ENCODE peak calls at places on chromosomes 4 and X, in ten cellular contexts. L, P, Z, C, D, W, U, V, E and T are unnamed samples.

GRCh38 chrX:7088968-7089615 is 58.4 kb upstream of the STS start:
- DNase-seq in C (no peak), Z (peak), V (peak), U (no peak), D (peak), E (peak), P (peak), W (peak), L (peak), T (no peak)

GRCh38 chr4:153931804-153932203 is 142.9 kb upstream of the SFRP2 start:
- DNase-seq in W (no peak), D (no peak), P (no peak), L (no peak), Z (no peak), U (peak), E (no peak), V (no peak), C (no peak), T (no peak)

GRCh38 chr4:132333723-132334045 is 815.4 kb upstream of the PCDH10 start:
- DNase-seq in V (no peak), L (no peak), E (no peak), C (no peak), U (no peak), D (no peak), Z (no peak), W (no peak), P (no peak), T (no peak)

GRCh38 chr4:110201502-110201901 is 3.1 kb upstream of the ELOVL6 start:
- DNase-seq in Z (no peak), W (no peak), E (no peak), C (no peak), U (no peak), V (no peak), P (no peak), L (no peak), D (no peak), T (no peak)

GRCh38 chr4:183142566-183143545 is 43.8 kb downstream of the WWC2 start:
- DNase-seq in V (no peak), L (no peak), U (no peak), C (no peak), D (no peak), W (no peak), P (no peak), E (peak), Z (no peak), T (peak)

GRCh38 chr4:128285085-128286023 is 2.3 kb downstream of the PGRMC2 start:
- DNase-seq in P (no peak), Z (no peak), V (no peak), U (no peak), E (peak), D (no peak), C (no peak), W (no peak), L (no peak), T (peak)

GRCh38 chrX:53047228-53047627 is 1.4 kb upstream of the GPR173 start:
- DNase-seq in W (no peak), U (no peak), P (no peak), E (peak), L (no peak), Z (no peak), D (no peak), V (no peak), C (no peak), T (no peak)

GRCh38 chr4:140363558-140363957 is 9.9 kb upstream of the SCOC start:
- DNase-seq in V (no peak), W (no peak), D (no peak), E (no peak), L (no peak), P (no peak), C (no peak), U (no peak), Z (no peak), T (no peak)

GRCh38 chr4:37770016-37770415 is 56.5 kb upstream of the PGM2 start:
- DNase-seq in U (no peak), E (no peak), C (no peak), P (no peak), D (no peak), W (no peak), Z (no peak), L (no peak), V (no peak), T (no peak)

GRCh38 chrX:3142259-3143042 is 101.2 kb downstream of the ARSF start:
- DNase-seq in L (no peak), Z (no peak), U (no peak), E (no peak), W (no peak), C (no peak), D (no peak), P (no peak), V (no peak), T (no peak)

GRCh38 chr4:100786481-100786880 is 268.7 kb upstream of the EMCN start:
- DNase-seq in C (no peak), Z (no peak), L (no peak), W (no peak), U (no peak), P (no peak), D (no peak), E (peak), V (no peak), T (no peak)

GRCh38 chr4:13325744-13326143 is 158.4 kb downstream of the RAB28 start:
- DNase-seq in L (no peak), D (no peak), E (no peak), Z (no peak), V (no peak), P (no peak), W (no peak), C (no peak), U (no peak), T (no peak)